ENCODE peak calls at places on chromosomes 13 and 19, in four cellular contexts. N is neural progenitor cell, Z is heart left ventricle, X is adrenal gland. G is an unnamed sample. For H3K36me3, the result is how much of the 10 kb centered on the place peaks cover.

GRCh38 chr19:49294401-49294800 is 30.6 kb downstream of the SLC6A16 start:
- DNase-seq in N (no peak), Z (no peak), X (no peak), G (no peak)

GRCh38 chr13:75869981-75870380 is 233.9 kb downstream of the LMO7 start:
- DNase-seq in N (no peak), Z (no peak), X (no peak), G (no peak)

GRCh38 chr19:42280761-42281174 is 11.7 kb downstream of the CIC start:
- DNase-seq in N (peak), Z (no peak), X (peak), G (no peak)

GRCh38 chr19:39350156-39350555 is 7.9 kb downstream of the SAMD4B start:
- DNase-seq in N (no peak), Z (no peak), X (no peak), G (no peak)

GRCh38 chr13:73781384-73781783 is 352.8 kb downstream of the KLF12 start:
- DNase-seq in N (no peak), Z (no peak), X (no peak), G (no peak)

GRCh38 chr19:42345191-42345812 is 19.9 kb downstream of the MEGF8 start:
- DNase-seq in N (no peak), Z (no peak), X (no peak), G (no peak)

GRCh38 chr19:50537769-50538230 is 24.1 kb upstream of the ASPDH start:
- DNase-seq in N (peak), Z (peak), X (peak), G (peak)

GRCh38 chr13:71968025-71968424 is 101.0 kb upstream of the DACH1 start:
- DNase-seq in N (peak), Z (no peak), X (no peak), G (no peak)

GRCh38 chr13:47005761-47006414 is 109.0 kb upstream of the HTR2A start:
- DNase-seq in N (no peak), Z (no peak), X (no peak), G (no peak)

GRCh38 chr13:99661791-99662190 is 160.5 kb downstream of the TM9SF2 start:
- DNase-seq in N (peak), Z (no peak), X (no peak), G (no peak)

GRCh38 chr19:58325623-58326022 is 1.2 kb upstream of the ZSCAN22 start:
- DNase-seq in N (no peak), Z (no peak), X (no peak), G (no peak)

GRCh38 chr19:10001899-10002298 is 8.4 kb downstream of the COL5A3 start:
- DNase-seq in N (peak), Z (peak), X (peak), G (peak)

GRCh38 chr13:51231456-51231855 is 9.3 kb downstream of the FAM124A start:
- DNase-seq in N (no peak), Z (no peak), X (no peak), G (no peak)

GRCh38 chr13:53038993-53039392 is 10.4 kb downstream of the OLFM4 start:
- DNase-seq in N (no peak), Z (no peak), X (no peak), G (no peak)

GRCh38 chr13:74040200-74040599 is 94.0 kb downstream of the KLF12 start:
- DNase-seq in N (peak), Z (peak), X (no peak), G (peak)

GRCh38 chr13:34555988-34556387 is 386.1 kb upstream of the NBEA start:
- DNase-seq in N (peak), Z (no peak), X (no peak), G (no peak)

GRCh38 chr13:35964764-35965163 is 166.4 kb downstream of the DCLK1 start:
- DNase-seq in N (no peak), Z (no peak), X (no peak), G (no peak)

GRCh38 chr19:50649433-50650391 is at the start of gene C19orf81:
- DNase-seq in N (peak), Z (no peak), X (no peak), G (peak)

GRCh38 chr19:29201849-29202248 is 11.1 kb downstream of the UQCRFS1 start:
- DNase-seq in N (no peak), Z (no peak), X (no peak), G (no peak)

GRCh38 chr13:74056829-74057564 is 77.2 kb downstream of the KLF12 start:
- DNase-seq in N (peak), Z (peak), X (no peak), G (no peak)

GRCh38 chr13:86403213-86403612 is 604.0 kb upstream of the SLITRK6 start:
- DNase-seq in N (no peak), Z (no peak), X (no peak), G (no peak)

GRCh38 chr19:56091066-56091490 is 30.0 kb downstream of the ZNF787 start:
- DNase-seq in N (no peak), Z (no peak), X (no peak), G (no peak)

GRCh38 chr13:33742321-33742720 is 75.6 kb upstream of the RFC3 start:
- DNase-seq in N (no peak), Z (no peak), X (no peak), G (no peak)

GRCh38 chr13:61777281-61777680 is 361.6 kb upstream of the PCDH20 start:
- DNase-seq in N (peak), Z (no peak), X (no peak), G (peak)

GRCh38 chr13:28716511-28716910 is 2.3 kb downstream of the SLC46A3 start:
- DNase-seq in N (no peak), Z (no peak), X (no peak), G (no peak)

GRCh38 chr13:73090116-73090811 is 31.5 kb downstream of the KLF5 start:
- DNase-seq in N (no peak), Z (no peak), X (no peak), G (no peak)

GRCh38 chr13:79519252-79519651 is 38.3 kb downstream of the NDFIP2 start:
- DNase-seq in N (no peak), Z (no peak), X (no peak), G (no peak)

GRCh38 chr19:2636897-2637683 is 65.4 kb downstream of the GNG7 start:
- DNase-seq in N (peak), Z (peak), X (peak), G (peak)

GRCh38 chr13:34391071-34391470 is 551.0 kb upstream of the NBEA start:
- DNase-seq in N (no peak), Z (no peak), X (no peak), G (no peak)

DNA sequence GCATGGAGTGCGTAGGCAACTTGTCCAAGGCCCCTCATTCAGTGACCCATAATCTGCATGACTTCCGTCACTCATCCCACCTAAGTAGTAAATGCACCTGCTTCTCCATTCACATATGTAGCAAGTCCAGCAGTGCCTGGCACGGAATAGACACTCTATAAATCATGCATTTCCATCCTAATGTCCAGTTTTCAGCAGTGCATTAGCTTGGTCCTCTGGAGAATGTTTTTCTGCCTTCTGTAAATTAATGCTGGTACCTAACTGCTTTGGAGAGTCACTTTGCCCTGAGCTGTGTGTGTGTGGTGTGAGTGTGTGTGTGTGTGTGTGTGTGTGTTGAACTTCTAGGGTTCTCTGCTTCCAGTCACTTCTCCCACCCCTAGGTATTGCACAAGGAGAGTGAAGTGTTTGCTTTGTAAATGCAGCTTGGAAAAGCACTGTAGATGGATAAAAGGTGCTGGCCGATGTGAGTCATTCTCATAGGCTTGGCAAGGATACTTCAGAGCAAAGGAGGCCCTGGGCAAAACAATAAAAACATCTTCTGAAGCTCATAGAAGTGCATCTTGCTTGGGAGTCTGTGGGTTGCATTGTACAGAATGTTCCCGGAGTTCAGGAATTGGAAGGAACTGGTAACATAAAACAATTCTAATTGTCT is 181.8 kb downstream of the KATNAL1 start:
- DNase-seq in N (no peak), Z (no peak), X (no peak), G (no peak)
- H3K27ac ChIP-seq in N (no peak), Z (no peak), X (no peak), G (no peak)

GRCh38 chr19:16659832-16660708 is at the start of gene SMIM7:
- DNase-seq in N (peak), Z (peak), X (peak), G (peak)

GRCh38 chr19:16654621-16655020 is 5.3 kb downstream of the SMIM7 start:
- DNase-seq in N (no peak), Z (no peak), X (no peak), G (no peak)

GRCh38 chr19:16655727-16656126 is 4.2 kb downstream of the SMIM7 start:
- DNase-seq in N (no peak), Z (no peak), X (no peak), G (peak)

GRCh38 chr19:16659464-16659831 is 496 bp downstream of the SMIM7 start:
- DNase-seq in N (no peak), Z (no peak), X (no peak), G (no peak)

GRCh38 chr19:16657384-16657783 is 2.6 kb downstream of the SMIM7 start:
- DNase-seq in N (no peak), Z (no peak), X (no peak), G (no peak)
- H3K36me3 ChIP-seq in N (under half), Z (half or more), X (half or more), G (half or more)

GRCh38 chr19:45075215-45076028 is 856 bp downstream of the ZNF296 start:
- DNase-seq in N (peak), Z (peak), X (no peak), G (peak)
- H3K27ac ChIP-seq in N (no peak), Z (no peak), X (peak), G (peak)

GRCh38 chr13:101552286-101552685 is 99.8 kb downstream of the ITGBL1 start:
- DNase-seq in N (no peak), Z (no peak), X (no peak), G (no peak)
- H3K36me3 ChIP-seq in N (under half), Z (under half), X (under half), G (under half)

GRCh38 chr19:14889994-14890393 is 4.1 kb upstream of the OR7A17 start:
- DNase-seq in N (no peak), Z (no peak), X (no peak), G (no peak)
- H3K27ac ChIP-seq in N (no peak), Z (no peak), X (peak), G (no peak)

GRCh38 chr13:110399801-110400200 is 92.7 kb downstream of the COL4A2 start:
- DNase-seq in N (no peak), Z (no peak), X (no peak), G (no peak)
- H3K36me3 ChIP-seq in N (under half), Z (under half), X (under half), G (under half)

GRCh38 chr13:44448373-44448772 is 74.7 kb downstream of the SERP2 start:
- DNase-seq in N (no peak), Z (no peak), X (no peak), G (no peak)

GRCh38 chr13:44451651-44452050 is 78.0 kb downstream of the SERP2 start:
- DNase-seq in N (no peak), Z (no peak), X (no peak), G (no peak)

GRCh38 chr13:44448875-44449274 is 75.3 kb downstream of the SERP2 start:
- DNase-seq in N (no peak), Z (no peak), X (no peak), G (no peak)

GRCh38 chr13:44451109-44451508 is 77.5 kb downstream of the SERP2 start:
- DNase-seq in N (no peak), Z (no peak), X (no peak), G (no peak)

DNA sequence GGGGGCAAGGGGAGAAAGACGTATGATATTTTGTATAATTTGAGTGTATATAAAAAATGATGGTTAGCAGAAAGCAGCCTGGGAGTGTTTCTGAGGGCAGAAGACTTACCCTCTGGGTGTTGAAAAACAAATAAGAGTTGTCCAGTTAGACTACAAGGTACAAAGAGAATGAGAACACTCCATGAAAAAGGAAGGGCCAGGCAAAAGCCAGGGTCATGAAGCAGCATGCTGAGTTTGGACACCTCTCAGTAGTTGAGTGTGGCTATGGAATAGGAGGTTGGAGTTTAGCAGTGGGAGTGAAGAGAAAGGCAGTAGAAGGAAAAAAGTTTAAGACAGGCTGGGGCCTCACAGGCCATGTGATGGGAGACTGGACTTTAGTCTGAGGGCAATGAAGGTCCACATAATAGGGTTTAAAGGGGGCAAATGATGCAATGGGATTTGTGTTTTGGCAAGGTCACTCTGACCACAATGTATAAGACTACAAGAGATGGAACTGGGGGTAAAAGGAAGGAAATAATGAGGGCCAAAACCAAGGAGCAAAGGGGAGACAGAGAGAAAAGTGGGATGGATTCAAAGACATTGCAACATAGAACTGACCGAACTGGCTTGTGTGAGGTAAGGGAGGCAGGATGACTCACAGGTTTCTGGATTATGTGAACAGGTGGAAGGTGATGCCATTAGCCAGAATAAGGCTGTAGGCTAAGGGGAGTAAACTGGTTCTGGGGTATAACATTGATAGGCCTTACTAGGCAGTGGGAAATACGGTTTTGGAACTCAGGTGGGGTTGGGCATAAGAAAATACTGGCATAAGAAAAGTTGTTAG is 76.6 kb downstream of the SERP2 start:
- DNase-seq in N (no peak), Z (no peak), X (no peak), G (no peak)
- H3K27ac ChIP-seq in N (no peak), Z (no peak), X (no peak), G (no peak)

GRCh38 chr13:32232263-32232662 is 82.9 kb downstream of the ZAR1L start:
- DNase-seq in N (no peak), Z (no peak), X (no peak), G (no peak)

GRCh38 chr13:32234914-32235313 is 80.2 kb downstream of the ZAR1L start:
- DNase-seq in N (no peak), Z (no peak), X (no peak), G (no peak)

GRCh38 chr13:32229443-32229842 is 85.7 kb downstream of the ZAR1L start:
- DNase-seq in N (no peak), Z (no peak), X (no peak), G (no peak)

GRCh38 chr13:32228330-32229041 is 86.7 kb downstream of the ZAR1L start:
- DNase-seq in N (no peak), Z (no peak), X (no peak), G (peak)

GRCh38 chr13:32233062-32233461 is 82.1 kb downstream of the ZAR1L start:
- DNase-seq in N (no peak), Z (no peak), X (no peak), G (no peak)
- H3K36me3 ChIP-seq in N (under half), Z (under half), X (under half), G (under half)

GRCh38 chr13:25180450-25180794 is 8.3 kb upstream of the AMER2 start:
- DNase-seq in N (no peak), Z (no peak), X (no peak), G (peak)
- H3K27ac ChIP-seq in N (no peak), Z (no peak), X (no peak), G (peak)

GRCh38 chr13:106047859-106048258 is 487.6 kb downstream of the EFNB2 start:
- DNase-seq in N (no peak), Z (no peak), X (no peak), G (no peak)

GRCh38 chr13:106052200-106052767 is 483.2 kb downstream of the EFNB2 start:
- DNase-seq in N (peak), Z (no peak), X (no peak), G (no peak)

GRCh38 chr13:106049171-106049570 is 486.3 kb downstream of the EFNB2 start:
- DNase-seq in N (no peak), Z (no peak), X (no peak), G (no peak)

DNA sequence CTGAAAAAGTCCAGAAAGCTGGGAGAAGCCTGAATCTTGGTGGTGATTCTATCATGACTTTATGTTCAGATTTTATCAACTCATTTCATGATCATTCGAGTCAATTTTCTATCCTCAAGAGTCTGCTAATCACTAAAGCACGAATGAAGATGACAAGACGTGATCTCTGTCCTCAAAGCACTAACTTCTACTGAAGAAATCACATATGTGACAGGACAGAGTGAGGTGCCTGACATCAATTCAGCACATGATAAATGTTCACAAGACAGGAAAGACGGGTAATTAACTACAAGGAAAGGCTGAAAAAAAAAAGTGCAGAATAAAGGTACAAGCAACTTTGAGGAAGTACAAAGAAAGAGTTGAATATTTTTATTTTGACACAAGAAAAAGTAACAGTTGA is 487.1 kb downstream of the EFNB2 start:
- DNase-seq in N (no peak), Z (no peak), X (no peak), G (no peak)
- H3K36me3 ChIP-seq in N (under half), Z (under half), X (under half), G (under half)